ENCODE peak calls at places on chromosome 15, in four cellular contexts. C, L, G and F are unnamed samples.

GRCh38 chr15:22893881-22894280 is 55.4 kb downstream of the NIPA2 start:
- DNase-seq in C (no peak), L (no peak), G (no peak), F (no peak)

GRCh38 chr15:49410660-49411059 is 12.4 kb upstream of the FGF7 start:
- DNase-seq in C (no peak), L (no peak), G (no peak), F (no peak)

GRCh38 chr15:29676961-29677402 is 145.3 kb downstream of the TJP1 start:
- DNase-seq in C (no peak), L (peak), G (peak), F (no peak)

GRCh38 chr15:39874890-39875549 is 45.0 kb downstream of the GPR176 start:
- DNase-seq in C (no peak), L (peak), G (peak), F (peak)

GRCh38 chr15:29765898-29766537 is 56.2 kb downstream of the TJP1 start:
- DNase-seq in C (no peak), L (no peak), G (no peak), F (no peak)

GRCh38 chr15:52466134-52466701 is 62.5 kb downstream of the MYO5A start:
- DNase-seq in C (no peak), L (no peak), G (no peak), F (no peak)

GRCh38 chr15:47801522-47801921 is 84.2 kb downstream of the SEMA6D start:
- DNase-seq in C (no peak), L (no peak), G (no peak), F (no peak)

GRCh38 chr15:76776480-76776879 is 128.7 kb downstream of the SCAPER start:
- DNase-seq in C (no peak), L (no peak), G (no peak), F (no peak)

GRCh38 chr15:64775551-64776401 is at the start of gene RBPMS2:
- DNase-seq in C (no peak), L (peak), G (peak), F (peak)

GRCh38 chr15:70956196-70956595 is 63.6 kb downstream of the LRRC49 start:
- DNase-seq in C (no peak), L (no peak), G (peak), F (no peak)

GRCh38 chr15:77029166-77030041 is 34.5 kb downstream of the PSTPIP1 start:
- DNase-seq in C (no peak), L (no peak), G (no peak), F (no peak)

GRCh38 chr15:44129911-44130310 is 65.2 kb downstream of the FRMD5 start:
- DNase-seq in C (no peak), L (no peak), G (no peak), F (no peak)

GRCh38 chr15:39084683-39085530 is 496.0 kb upstream of the THBS1 start:
- DNase-seq in C (no peak), L (no peak), G (peak), F (peak)

GRCh38 chr15:99474041-99474906 is 91.5 kb upstream of the MEF2A start:
- DNase-seq in C (no peak), L (no peak), G (no peak), F (no peak)

GRCh38 chr15:61216519-61216918 is 12.6 kb downstream of the RORA start:
- DNase-seq in C (no peak), L (no peak), G (no peak), F (peak)

GRCh38 chr15:22811640-22812039 is 25.2 kb downstream of the NIPA1 start:
- DNase-seq in C (no peak), L (peak), G (peak), F (peak)

GRCh38 chr15:83654379-83655236 is 685 bp downstream of the ADAMTSL3 start:
- DNase-seq in C (no peak), L (peak), G (no peak), F (peak)

GRCh38 chr15:45274636-45275035 is 22.6 kb downstream of the SLC28A2 start:
- DNase-seq in C (no peak), L (no peak), G (no peak), F (no peak)

GRCh38 chr15:51649659-51650521 is 27.3 kb upstream of the DMXL2 start:
- DNase-seq in C (peak), L (peak), G (peak), F (peak)

GRCh38 chr15:62570405-62570783 is 405.3 kb upstream of the C2CD4B start:
- DNase-seq in C (no peak), L (no peak), G (no peak), F (no peak)

GRCh38 chr15:68550004-68550403 is 28.8 kb upstream of the CORO2B start:
- DNase-seq in C (no peak), L (no peak), G (no peak), F (no peak)

GRCh38 chr15:37764733-37765191 is 169.7 kb upstream of the TMCO5A start:
- DNase-seq in C (no peak), L (peak), G (peak), F (peak)

GRCh38 chr15:70826634-70827033 is 27.3 kb downstream of the LARP6 start:
- DNase-seq in C (no peak), L (no peak), G (peak), F (no peak)

GRCh38 chr15:68552344-68552743 is 26.4 kb upstream of the CORO2B start:
- DNase-seq in C (peak), L (no peak), G (no peak), F (no peak)

GRCh38 chr15:70261083-70261482 is 163.4 kb upstream of the TLE3 start:
- DNase-seq in C (no peak), L (no peak), G (no peak), F (no peak)

GRCh38 chr15:74317820-74318375 is 49.5 kb downstream of the CYP11A1 start:
- DNase-seq in C (peak), L (peak), G (peak), F (peak)

GRCh38 chr15:57527382-57528091 is 64.2 kb upstream of the MYZAP start:
- DNase-seq in C (peak), L (peak), G (peak), F (peak)

GRCh38 chr15:48565560-48566482 is 79.7 kb downstream of the FBN1 start:
- DNase-seq in C (no peak), L (no peak), G (peak), F (no peak)

GRCh38 chr15:61226313-61227250 is 2.5 kb downstream of the RORA start:
- DNase-seq in C (no peak), L (no peak), G (no peak), F (peak)

GRCh38 chr15:96947830-96948229 is 617.3 kb downstream of the NR2F2 start:
- DNase-seq in C (no peak), L (peak), G (peak), F (no peak)

GRCh38 chr15:82231233-82231632 is 31.3 kb downstream of the EFL1 start:
- DNase-seq in C (no peak), L (no peak), G (no peak), F (no peak)

GRCh38 chr15:98855815-98856539 is 151.6 kb downstream of the PGPEP1L start:
- DNase-seq in C (no peak), L (no peak), G (no peak), F (no peak)

GRCh38 chr15:39344662-39345141 is 236.2 kb upstream of the THBS1 start:
- DNase-seq in C (no peak), L (no peak), G (peak), F (no peak)

GRCh38 chr15:48221885-48222284 is 15.8 kb downstream of the SLC12A1 start:
- DNase-seq in C (no peak), L (no peak), G (no peak), F (no peak)

GRCh38 chr15:40421246-40422157 is 15.9 kb downstream of the IVD start:
- DNase-seq in C (no peak), L (peak), G (peak), F (peak)

GRCh38 chr15:92897620-92898019 is 2.5 kb upstream of the CHD2 start:
- DNase-seq in C (no peak), L (no peak), G (no peak), F (no peak)

GRCh38 chr15:31024979-31025378 is 33.6 kb upstream of the MTMR10 start:
- DNase-seq in C (no peak), L (no peak), G (peak), F (no peak)